ENCODE peak calls at places on chromosome 15, in eight cellular contexts. L, F, Y, P, M, X, J and R are unnamed samples.

GRCh38 chr15:58471341-58471740 is 39.5 kb downstream of the LIPC start:
- DNase-seq in L (no peak), F (no peak), Y (no peak), P (no peak), M (no peak), X (no peak), J (no peak), R (no peak)

GRCh38 chr15:100889359-100890058 is 9.9 kb downstream of the ALDH1A3 start:
- DNase-seq in L (no peak), F (peak), Y (peak), P (peak), M (peak), X (peak), J (peak), R (peak)

GRCh38 chr15:90000175-90000923 is 775 bp upstream of the ZNF710 start:
- DNase-seq in L (no peak), F (no peak), Y (no peak), P (peak), M (peak), X (no peak), J (peak), R (no peak)

GRCh38 chr15:65330934-65331645 is 26.6 kb downstream of the RNU5B-1 start:
- DNase-seq in L (no peak), F (no peak), Y (no peak), P (peak), M (no peak), X (no peak), J (peak), R (no peak)

GRCh38 chr15:82093325-82093724 is 47.5 kb upstream of the MEX3B start:
- DNase-seq in L (no peak), F (no peak), Y (no peak), P (no peak), M (no peak), X (no peak), J (no peak), R (no peak)

GRCh38 chr15:69367231-69367630 is 46.9 kb upstream of the KIF23 start:
- DNase-seq in L (no peak), F (no peak), Y (no peak), P (no peak), M (no peak), X (no peak), J (no peak), R (no peak)

GRCh38 chr15:90059208-90059985 is 42.9 kb downstream of the IDH2 start:
- DNase-seq in L (no peak), F (peak), Y (peak), P (no peak), M (no peak), X (no peak), J (no peak), R (no peak)

GRCh38 chr15:40048155-40048792 is 9.3 kb upstream of the SRP14 start:
- DNase-seq in L (no peak), F (no peak), Y (peak), P (peak), M (no peak), X (no peak), J (no peak), R (no peak)

GRCh38 chr15:66803749-66804148 is 101.7 kb downstream of the SMAD6 start:
- DNase-seq in L (no peak), F (no peak), Y (no peak), P (no peak), M (no peak), X (no peak), J (no peak), R (no peak)
- H3K4me3 ChIP-seq in L (no peak), F (no peak), Y (no peak), P (peak), M (no peak), X (no peak), J (no peak), R (no peak)

DNA sequence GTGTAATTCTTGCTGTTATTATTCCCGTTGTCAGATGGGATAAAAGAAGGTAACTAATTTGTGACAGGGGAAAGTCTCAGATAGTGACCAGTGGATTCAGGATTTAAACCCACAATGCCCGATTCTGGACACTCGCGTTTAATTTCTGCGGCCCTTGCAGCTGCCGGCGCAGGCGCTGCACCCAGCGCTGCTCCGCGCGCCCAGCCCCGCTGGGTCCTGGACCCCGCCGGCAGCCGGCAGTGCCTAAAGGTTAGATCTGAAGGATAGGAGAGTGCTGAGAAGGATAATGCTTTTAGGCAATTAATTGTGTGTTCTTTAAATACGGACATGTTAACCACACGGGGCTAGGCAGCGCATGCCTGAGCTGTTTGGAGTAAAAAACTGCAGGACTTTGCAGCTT is 3.6 kb upstream of the MKRN3 start:
- DNase-seq in L (no peak), F (no peak), Y (no peak), P (no peak), M (no peak), X (no peak), J (no peak), R (no peak)
- H3K4me3 ChIP-seq in L (no peak), F (no peak), Y (no peak), P (no peak), M (no peak), X (no peak), J (no peak), R (no peak)

DNA sequence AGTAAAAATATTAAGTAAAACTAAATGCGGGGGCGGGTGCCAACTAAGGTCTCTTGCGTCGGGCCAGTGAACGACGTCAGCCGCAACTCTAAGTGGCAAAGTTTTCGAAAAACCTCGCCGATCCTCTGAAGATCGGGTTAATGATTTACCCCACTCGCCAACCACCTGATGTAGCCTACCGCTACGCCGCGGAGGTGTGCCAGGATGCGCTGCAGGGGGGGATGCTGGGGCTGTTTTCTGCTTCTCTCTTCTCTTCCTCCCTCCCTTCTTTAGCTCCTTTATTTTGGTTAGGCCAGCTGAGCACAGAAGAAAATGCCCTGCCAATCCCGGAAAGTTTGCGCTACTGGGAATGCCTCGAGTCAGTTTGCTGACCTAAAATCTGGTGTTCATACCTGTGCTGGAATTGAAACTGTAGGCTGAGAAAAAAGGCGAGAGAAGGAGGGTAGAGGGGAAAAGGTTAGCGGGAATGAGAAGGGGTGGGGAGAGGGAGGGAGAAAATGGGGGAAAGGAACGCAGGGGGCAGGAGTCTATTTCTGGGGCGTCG is 7.5 kb upstream of the FOXB1 start:
- DNase-seq in L (no peak), F (no peak), Y (no peak), P (peak), M (no peak), X (no peak), J (no peak), R (no peak)
- H3K4me3 ChIP-seq in L (peak), F (no peak), Y (no peak), P (no peak), M (no peak), X (no peak), J (no peak), R (no peak)

DNA sequence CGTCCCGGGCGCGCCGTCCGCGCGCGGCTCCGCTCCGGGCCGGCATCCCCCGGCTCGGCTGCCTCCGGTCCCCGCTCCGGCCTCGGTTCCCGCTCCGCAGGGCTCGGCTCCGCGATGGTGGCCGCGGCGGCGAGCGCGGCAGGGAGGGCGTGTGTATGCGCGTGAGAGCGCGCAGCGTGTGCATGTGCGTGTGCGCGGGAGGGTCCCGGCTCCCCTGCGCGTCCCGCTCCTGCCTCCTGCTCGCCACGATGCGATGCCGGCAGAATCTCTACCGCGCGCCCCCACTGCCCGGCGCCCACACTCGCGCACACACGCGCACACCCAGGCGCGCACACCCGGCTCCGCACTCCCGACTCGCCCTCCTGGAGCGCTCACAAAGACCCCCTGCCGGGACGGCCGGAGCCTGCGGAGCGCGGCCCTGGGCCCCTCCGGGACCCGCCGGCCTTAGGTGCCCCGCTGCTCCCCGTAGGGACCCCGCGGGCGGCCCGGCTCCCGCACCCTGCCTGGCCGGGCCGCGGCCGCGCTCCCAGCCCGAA is 186.6 kb upstream of the LINGO1 start:
- DNase-seq in L (no peak), F (no peak), Y (no peak), P (no peak), M (no peak), X (no peak), J (peak), R (no peak)
- H3K4me3 ChIP-seq in L (peak), F (no peak), Y (no peak), P (no peak), M (no peak), X (no peak), J (peak), R (peak)

GRCh38 chr15:75008249-75009017 is 13.1 kb downstream of the SCAMP5 start:
- DNase-seq in L (no peak), F (no peak), Y (no peak), P (no peak), M (no peak), X (no peak), J (no peak), R (no peak)
- H3K4me3 ChIP-seq in L (no peak), F (no peak), Y (no peak), P (no peak), M (no peak), X (no peak), J (no peak), R (no peak)

GRCh38 chr15:92829875-92830274 is 70.2 kb upstream of the CHD2 start:
- DNase-seq in L (no peak), F (no peak), Y (no peak), P (no peak), M (no peak), X (no peak), J (no peak), R (no peak)
- H3K4me3 ChIP-seq in L (no peak), F (no peak), Y (no peak), P (no peak), M (no peak), X (no peak), J (no peak), R (no peak)

GRCh38 chr15:70853270-70853854 is 595 bp downstream of the LARP6 start:
- DNase-seq in L (no peak), F (no peak), Y (no peak), P (peak), M (peak), X (no peak), J (peak), R (no peak)
- H3K4me3 ChIP-seq in L (peak), F (peak), Y (peak), P (peak), M (peak), X (peak), J (peak), R (peak)

GRCh38 chr15:77417642-77418041 is 2.3 kb downstream of the PEAK1 start:
- DNase-seq in L (no peak), F (no peak), Y (no peak), P (no peak), M (no peak), X (no peak), J (peak), R (no peak)
- H3K4me3 ChIP-seq in L (no peak), F (no peak), Y (no peak), P (peak), M (no peak), X (peak), J (peak), R (peak)

GRCh38 chr15:67101981-67102929 is 36.9 kb downstream of the SMAD3 start:
- DNase-seq in L (no peak), F (no peak), Y (no peak), P (no peak), M (no peak), X (no peak), J (peak), R (peak)
- H3K4me3 ChIP-seq in L (no peak), F (no peak), Y (no peak), P (no peak), M (no peak), X (no peak), J (no peak), R (no peak)